ENCODE peak calls at places on chromosomes 3 and 15, in seven cellular contexts. L is endothelial cell of umbilical vein, E is prostate gland, O is GDM1, F is amygdala, A is GM04504, C is T-cell. K is an unnamed sample.

GRCh38 chr3:20069178-20069532 is 28.9 kb downstream of the KAT2B start:
- DNase-seq in L (no peak), F (no peak), A (no peak), C (no peak), O (no peak), E (no peak), K (no peak)

GRCh38 chr15:80891006-80891405 is 98.6 kb downstream of the MESD start:
- DNase-seq in E (no peak), A (no peak), L (no peak), F (no peak), O (no peak), C (no peak), K (no peak)

GRCh38 chr3:130968231-130968630 is 58.4 kb downstream of the ASTE1 start:
- DNase-seq in O (no peak), E (no peak), F (no peak), C (no peak), L (peak; percentile 51), A (no peak), K (no peak)

GRCh38 chr3:42032693-42033349 is 58.3 kb upstream of the TRAK1 start:
- DNase-seq in O (no peak), F (peak; percentile 17), A (peak; percentile 96), E (peak; percentile 55), L (peak; percentile 66), C (no peak), K (no peak)

GRCh38 chr15:84907731-84908130 is 23.3 kb downstream of the SLC28A1 start:
- DNase-seq in C (no peak), L (no peak), A (no peak), E (no peak), O (no peak), F (no peak), K (no peak)

GRCh38 chr15:29242466-29243242 is 27.0 kb downstream of the NSMCE3 start:
- DNase-seq in A (no peak), E (no peak), L (no peak), F (no peak), O (no peak), C (no peak), K (no peak)

GRCh38 chr15:29920515-29920914 is 98.2 kb upstream of the TJP1 start:
- DNase-seq in A (no peak), F (no peak), L (no peak), E (peak; percentile 66), C (no peak), O (no peak), K (peak; percentile 36)

GRCh38 chr3:46059432-46059831 is 32.1 kb upstream of the XCR1 start:
- DNase-seq in C (no peak), O (no peak), E (no peak), F (no peak), L (no peak), A (no peak), K (no peak)

GRCh38 chr3:30728143-30728542 is 121.7 kb downstream of the TGFBR2 start:
- DNase-seq in L (no peak), E (no peak), A (no peak), O (no peak), C (no peak), F (no peak), K (no peak)

GRCh38 chr3:160200328-160200727 is 24.9 kb upstream of the C3orf80 start:
- DNase-seq in F (no peak), C (no peak), O (no peak), L (no peak), A (no peak), E (no peak), K (peak; percentile 3)

GRCh38 chr3:15955968-15956367 is 158.2 kb upstream of the ANKRD28 start:
- DNase-seq in F (no peak), O (no peak), E (no peak), A (no peak), C (no peak), L (no peak), K (no peak)